ENCODE peak calls at places on chromosome 2, in six cellular contexts. T, S, N, P, C and X are unnamed samples.

GRCh38 chr2:205808493-205809121 is 126.3 kb downstream of the NRP2 start:
- DNase-seq in C (no peak), T (no peak), S (no peak), N (no peak), P (no peak), X (no peak)

GRCh38 chr2:94874277-94874997 is 3.2 kb downstream of the TEKT4 start:
- DNase-seq in C (no peak), N (peak; percentile 94), S (peak; percentile 50), P (no peak), T (peak; percentile 83), X (peak; percentile 92)

GRCh38 chr2:6341730-6342129 is 524.0 kb downstream of the CMPK2 start:
- DNase-seq in N (no peak), P (no peak), T (no peak), S (no peak), C (no peak), X (no peak)

GRCh38 chr2:227517724-227518123 is 45.8 kb downstream of the AGFG1 start:
- DNase-seq in P (no peak), S (no peak), T (no peak), N (no peak), C (no peak), X (no peak)

GRCh38 chr2:146873056-146873455 is 971.8 kb upstream of the ACVR2A start:
- DNase-seq in C (no peak), P (no peak), S (no peak), T (no peak), N (no peak), X (no peak)

GRCh38 chr2:67260348-67261277 is 136.5 kb upstream of the ETAA1 start:
- DNase-seq in N (no peak), S (no peak), T (no peak), P (no peak), C (no peak), X (no peak)

GRCh38 chr2:7961550-7961949 is 720.3 kb upstream of the ID2 start:
- DNase-seq in P (no peak), C (no peak), N (no peak), S (no peak), T (no peak), X (no peak)

GRCh38 chr2:120794716-120795115 is 59.0 kb downstream of the GLI2 start:
- DNase-seq in N (no peak), S (no peak), T (no peak), P (no peak), C (no peak), X (no peak)

GRCh38 chr2:234355052-234355720 is 141.7 kb downstream of the ARL4C start:
- DNase-seq in N (no peak), C (no peak), P (no peak), S (no peak), T (no peak), X (no peak)

GRCh38 chr2:38495880-38496279 is 106.8 kb downstream of the HNRNPLL start:
- DNase-seq in S (no peak), T (no peak), C (no peak), N (no peak), P (no peak), X (no peak)

GRCh38 chr2:119407430-119408220 is 24.0 kb upstream of the TMEM37 start:
- DNase-seq in C (no peak), T (peak; percentile 71), S (peak; percentile 73), N (no peak), P (peak; percentile 32), X (no peak)

GRCh38 chr2:211055438-211055837 is 499.0 kb downstream of the CPS1 start:
- DNase-seq in N (no peak), S (peak; percentile 21), P (no peak), T (no peak), C (peak; percentile 5), X (no peak)

GRCh38 chr2:39381653-39382052 is 55.4 kb downstream of the MAP4K3 start:
- DNase-seq in S (no peak), T (peak; percentile 14), N (no peak), C (no peak), P (no peak), X (no peak)

GRCh38 chr2:146652311-146652710 is 1192.5 kb upstream of the ACVR2A start:
- DNase-seq in C (no peak), T (no peak), S (no peak), N (no peak), P (no peak), X (no peak)

GRCh38 chr2:179899666-179900065 is 38.3 kb upstream of the ZNF385B start:
- DNase-seq in C (no peak), S (no peak), N (no peak), P (no peak), T (no peak), X (no peak)

GRCh38 chr2:6922201-6922656 is 5.0 kb downstream of the RNF144A start:
- DNase-seq in T (peak; percentile 28), C (no peak), P (no peak), S (peak; percentile 84), N (no peak), X (no peak)

GRCh38 chr2:74174909-74175308 is 3.8 kb downstream of the MOB1A start:
- DNase-seq in T (no peak), N (no peak), P (no peak), S (no peak), C (no peak), X (no peak)

GRCh38 chr2:238881353-238882082 is 33.6 kb downstream of the TWIST2 start:
- DNase-seq in N (no peak), P (no peak), S (no peak), T (no peak), C (no peak), X (no peak)

GRCh38 chr2:205593891-205594290 is 88.4 kb upstream of the NRP2 start:
- DNase-seq in S (no peak), C (no peak), P (no peak), N (no peak), T (no peak), X (no peak)

GRCh38 chr2:196468394-196468793 is 171.1 kb upstream of the CCDC150 start:
- DNase-seq in N (no peak), P (no peak), S (no peak), C (no peak), T (peak; percentile 6), X (no peak)

GRCh38 chr2:241846406-241846805 is 12.3 kb downstream of the PDCD1 start:
- DNase-seq in T (no peak), N (no peak), P (no peak), S (no peak), C (no peak), X (no peak)

GRCh38 chr2:72934683-72935610 is 17.6 kb downstream of the EMX1 start:
- DNase-seq in T (peak; percentile 67), N (no peak), P (no peak), C (no peak), S (peak; percentile 73), X (no peak)

GRCh38 chr2:160052524-160052923 is 9.9 kb downstream of the PLA2R1 start:
- DNase-seq in S (no peak), P (no peak), T (no peak), C (no peak), N (no peak), X (no peak)

GRCh38 chr2:37648316-37649011 is 23.0 kb downstream of the CDC42EP3 start:
- DNase-seq in P (no peak), T (no peak), S (no peak), N (no peak), C (no peak), X (no peak)

GRCh38 chr2:187165936-187166335 is 282.1 kb downstream of the CALCRL start:
- DNase-seq in C (no peak), N (no peak), S (no peak), T (no peak), P (no peak), X (no peak)

GRCh38 chr2:76212305-76212985 is 501.7 kb upstream of the GCFC2 start:
- DNase-seq in C (no peak), T (no peak), P (no peak), S (no peak), N (no peak), X (no peak)

GRCh38 chr2:149346272-149346671 is 15.9 kb downstream of the LYPD6 start:
- DNase-seq in T (no peak), S (no peak), P (no peak), N (no peak), C (no peak), X (no peak)

GRCh38 chr2:33106115-33106514 is 159.4 kb downstream of the LTBP1 start:
- DNase-seq in T (no peak), N (no peak), C (no peak), S (no peak), P (no peak), X (no peak)

DNA sequence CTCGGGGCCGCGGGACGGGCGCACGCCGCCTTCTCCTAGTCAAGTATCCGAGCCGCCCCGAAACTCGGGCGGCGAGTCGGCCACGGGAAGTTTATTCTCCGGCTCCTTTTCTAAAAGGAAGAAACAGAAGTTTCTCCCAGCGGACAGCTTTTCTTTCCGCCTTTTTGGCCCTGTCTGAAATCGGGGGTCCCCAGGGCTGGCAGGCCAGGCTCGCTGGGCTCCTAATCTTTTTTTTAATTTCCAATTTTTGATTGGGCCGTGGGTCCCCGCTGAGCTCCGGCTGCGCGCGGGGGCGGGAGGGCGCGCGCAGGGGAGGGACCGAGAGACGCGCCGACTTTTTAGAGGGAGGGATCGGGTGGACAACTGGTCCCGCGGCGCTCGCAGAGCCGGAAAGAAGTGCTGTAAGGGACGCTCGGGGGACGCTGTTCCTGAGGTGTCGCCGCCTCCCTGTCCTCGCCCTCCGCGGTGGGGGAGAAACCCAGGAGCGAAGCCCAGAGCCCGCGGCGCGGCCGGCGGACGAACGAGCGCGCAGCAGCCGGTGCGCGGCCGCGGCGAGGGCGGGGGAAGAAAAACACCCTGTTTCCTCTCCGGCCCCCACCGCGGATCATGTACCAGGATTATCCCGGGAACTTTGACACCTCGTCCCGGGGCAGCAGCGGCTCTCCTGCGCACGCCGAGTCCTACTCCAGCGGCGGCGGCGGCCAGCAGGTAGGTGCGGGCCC is 618 bp downstream of the FOSL2 start:
- DNase-seq in C (no peak), T (peak; percentile 60), N (peak; percentile 38), P (no peak), S (no peak), X (peak; percentile 41)
- TF ChIP-seq POLR2A in C (no peak), T (no peak), N (no peak), P (no peak), S (no peak), X (no peak)

DNA sequence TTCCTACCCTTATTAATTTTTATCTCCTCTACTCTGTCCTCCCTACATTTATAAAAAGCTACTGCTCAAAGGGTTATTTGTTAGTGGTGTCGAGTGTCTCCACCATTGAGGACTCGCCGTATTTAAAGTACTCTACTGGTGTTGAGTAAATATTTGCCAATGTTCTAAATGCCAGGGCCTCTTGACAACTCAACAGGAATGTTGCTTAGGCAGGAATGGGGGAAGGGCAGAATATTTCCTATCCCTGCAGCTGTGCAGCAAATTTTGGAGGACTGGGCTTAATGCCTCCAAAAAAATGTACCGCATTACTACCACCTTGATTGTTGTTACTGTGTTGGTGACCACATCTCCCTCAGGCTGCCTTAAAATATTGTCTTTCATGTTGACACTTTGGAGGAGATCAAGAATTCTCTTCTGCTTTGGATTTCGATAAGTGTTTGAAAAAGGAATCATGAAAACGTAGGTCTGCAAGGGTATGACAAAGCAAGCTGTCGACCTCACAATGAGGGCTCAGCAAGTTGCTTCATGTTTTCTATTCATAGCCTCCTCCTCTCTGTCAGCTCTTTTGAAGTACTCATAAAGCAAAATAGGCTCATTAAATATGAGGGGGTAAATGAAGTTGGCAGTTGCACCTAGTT is 84.3 kb downstream of the EFEMP1 start:
- DNase-seq in S (peak; percentile 91), P (no peak), C (no peak), N (no peak), T (no peak), X (no peak)
- TF ChIP-seq TAF1 in S (no peak), P (no peak), C (no peak), N (no peak), T (no peak), X (no peak)

GRCh38 chr2:237353207-237353606 is 60.8 kb downstream of the COL6A3 start:
- DNase-seq in N (no peak), P (no peak), C (no peak), T (no peak), S (no peak), X (no peak)
- TF ChIP-seq POLR2AphosphoS5 in N (no peak), P (no peak), C (no peak), T (no peak), S (no peak), X (no peak)

GRCh38 chr2:10126627-10127026 is 4.1 kb downstream of the RRM2 start:
- DNase-seq in N (no peak), T (no peak), P (no peak), S (no peak), C (no peak), X (no peak)
- TF ChIP-seq POLR2A in N (no peak), T (peak; percentile 54), P (no peak), S (no peak), C (no peak), X (peak; percentile 13)